ENCODE peak calls at places on chromosome 5, in four cellular contexts. Z is activated naive CD4-positive, alpha-beta T cell; A is stomach; D is activated T-helper 9 cell treated with anti-CD3 and anti-CD28 coated beads, Interleukin-2, amount 50 U/mL, for 16 hours. P is an unnamed sample.

GRCh38 chr5:131379723-131380122 is 115.9 kb downstream of the CDC42SE2 start:
- DNase-seq in Z (peak; percentile 26), A (no peak), D (peak; percentile 57), P (peak; percentile 92)

GRCh38 chr5:81363093-81363886 is 30.6 kb downstream of the ACOT12 start:
- DNase-seq in Z (no peak), A (no peak), D (no peak), P (no peak)

GRCh38 chr5:143349127-143349526 is 54.4 kb downstream of the NR3C1 start:
- DNase-seq in Z (no peak), A (no peak), D (no peak), P (peak; percentile 49)

GRCh38 chr5:103464801-103465484 is 97.6 kb downstream of the NUDT12 start:
- DNase-seq in Z (no peak), A (no peak), D (no peak), P (no peak)

GRCh38 chr5:179128041-179128365 is 67.8 kb downstream of the ZNF354C start:
- DNase-seq in Z (no peak), A (no peak), D (no peak), P (no peak)

GRCh38 chr5:30040483-30041116 is 1152.9 kb upstream of the CDH6 start:
- DNase-seq in Z (no peak), A (no peak), D (no peak), P (peak; percentile 70)

GRCh38 chr5:158382473-158382872 is 523.5 kb upstream of the CLINT1 start:
- DNase-seq in Z (no peak), A (no peak), D (no peak), P (peak; percentile 98)

GRCh38 chr5:143826909-143827514 is 15.1 kb downstream of the HMHB1 start:
- DNase-seq in Z (no peak), A (no peak), D (no peak), P (no peak)

GRCh38 chr5:179180061-179180460 is 119.9 kb downstream of the ZNF354C start:
- DNase-seq in Z (no peak), A (no peak), D (no peak), P (no peak)

GRCh38 chr5:124581866-124582650 is 164.4 kb downstream of the ZNF608 start:
- DNase-seq in Z (no peak), A (no peak), D (no peak), P (no peak)

GRCh38 chr5:62717211-62717927 is 138.8 kb downstream of the LRRC70 start:
- DNase-seq in Z (no peak), A (no peak), D (no peak), P (peak; percentile 1)

GRCh38 chr5:159961176-159961689 is 45.0 kb downstream of the ADRA1B start:
- DNase-seq in Z (no peak), A (no peak), D (no peak), P (no peak)

GRCh38 chr5:30030110-30030509 is 1163.4 kb upstream of the CDH6 start:
- DNase-seq in Z (no peak), A (no peak), D (no peak), P (no peak)

GRCh38 chr5:124735169-124735858 is 11.1 kb downstream of the ZNF608 start:
- DNase-seq in Z (no peak), A (no peak), D (no peak), P (no peak)

GRCh38 chr5:81207009-81207408 is 26.1 kb upstream of the CKMT2 start:
- DNase-seq in Z (no peak), A (no peak), D (no peak), P (peak; percentile 43)

GRCh38 chr5:52015760-52016159 is 632.5 kb downstream of the ISL1 start:
- DNase-seq in Z (no peak), A (no peak), D (no peak), P (no peak)

GRCh38 chr5:87120518-87121314 is 147.0 kb upstream of the RASA1 start:
- DNase-seq in Z (no peak), A (no peak), D (no peak), P (peak; percentile 96)

GRCh38 chr5:73115399-73116051 is 4.8 kb upstream of the TMEM171 start:
- DNase-seq in Z (no peak), A (no peak), D (no peak), P (peak; percentile 94)

GRCh38 chr5:88786217-88786560 is 96.8 kb downstream of the MEF2C start:
- DNase-seq in Z (no peak), A (no peak), D (no peak), P (peak; percentile 33)

GRCh38 chr5:82364497-82364896 is 86.3 kb upstream of the RPS23 start:
- DNase-seq in Z (no peak), A (no peak), D (no peak), P (peak; percentile 59)